ENCODE peak calls at places on chromosome 16, in five cellular contexts. Q is K562, E is HCT116, A is HepG2, J is SK-N-SH. V is an unnamed sample.

GRCh38 chr16:69107311-69107962 is 2.0 kb downstream of the HAS3 start:
- DNase-seq in Q (no peak), E (no peak), A (no peak), J (peak), V (no peak)

GRCh38 chr16:57316390-57317017 is 32.0 kb upstream of the PLLP start:
- DNase-seq in Q (peak), E (peak), A (no peak), J (no peak), V (no peak)

GRCh38 chr16:8611886-8612595 is 9.5 kb upstream of the METTL22 start:
- DNase-seq in Q (no peak), E (no peak), A (no peak), J (no peak), V (no peak)

GRCh38 chr16:4612474-4612931 is 2.2 kb downstream of the UBALD1 start:
- DNase-seq in Q (no peak), E (no peak), A (no peak), J (peak), V (no peak)

GRCh38 chr16:5906351-5906750 is 808.8 kb upstream of the EEF2KMT start:
- DNase-seq in Q (no peak), E (no peak), A (no peak), J (no peak), V (no peak)

GRCh38 chr16:68372381-68372720 is 61.5 kb downstream of the PRMT7 start:
- DNase-seq in Q (no peak), E (no peak), A (no peak), J (no peak), V (no peak)

GRCh38 chr16:88951501-88951900 is 25.5 kb downstream of the CBFA2T3 start:
- DNase-seq in Q (peak), E (no peak), A (no peak), J (no peak), V (no peak)

GRCh38 chr16:77739493-77739892 is 17.2 kb downstream of the NUDT7 start:
- DNase-seq in Q (no peak), E (no peak), A (no peak), J (no peak), V (no peak)

GRCh38 chr16:22296225-22297113 is 740 bp upstream of the POLR3E start:
- DNase-seq in Q (peak), E (no peak), A (peak), J (no peak), V (peak)
- TF ChIP-seq ZBTB33 in Q (no peak), E (no peak), A (no peak), J (no peak), V (no peak)

GRCh38 chr16:81707411-81708321 is 71.4 kb upstream of the PLCG2 start:
- DNase-seq in Q (no peak), E (no peak), A (no peak), J (no peak), V (no peak)
- TF ChIP-seq ZBTB33 in Q (no peak), E (no peak), A (no peak), J (no peak), V (no peak)

GRCh38 chr16:66662445-66663194 is 33.9 kb downstream of the CMTM4 start:
- DNase-seq in Q (peak), E (peak), A (peak), J (peak), V (no peak)
- TF ChIP-seq ZBTB33 in Q (no peak), E (no peak), A (no peak), J (no peak), V (no peak)

DNA sequence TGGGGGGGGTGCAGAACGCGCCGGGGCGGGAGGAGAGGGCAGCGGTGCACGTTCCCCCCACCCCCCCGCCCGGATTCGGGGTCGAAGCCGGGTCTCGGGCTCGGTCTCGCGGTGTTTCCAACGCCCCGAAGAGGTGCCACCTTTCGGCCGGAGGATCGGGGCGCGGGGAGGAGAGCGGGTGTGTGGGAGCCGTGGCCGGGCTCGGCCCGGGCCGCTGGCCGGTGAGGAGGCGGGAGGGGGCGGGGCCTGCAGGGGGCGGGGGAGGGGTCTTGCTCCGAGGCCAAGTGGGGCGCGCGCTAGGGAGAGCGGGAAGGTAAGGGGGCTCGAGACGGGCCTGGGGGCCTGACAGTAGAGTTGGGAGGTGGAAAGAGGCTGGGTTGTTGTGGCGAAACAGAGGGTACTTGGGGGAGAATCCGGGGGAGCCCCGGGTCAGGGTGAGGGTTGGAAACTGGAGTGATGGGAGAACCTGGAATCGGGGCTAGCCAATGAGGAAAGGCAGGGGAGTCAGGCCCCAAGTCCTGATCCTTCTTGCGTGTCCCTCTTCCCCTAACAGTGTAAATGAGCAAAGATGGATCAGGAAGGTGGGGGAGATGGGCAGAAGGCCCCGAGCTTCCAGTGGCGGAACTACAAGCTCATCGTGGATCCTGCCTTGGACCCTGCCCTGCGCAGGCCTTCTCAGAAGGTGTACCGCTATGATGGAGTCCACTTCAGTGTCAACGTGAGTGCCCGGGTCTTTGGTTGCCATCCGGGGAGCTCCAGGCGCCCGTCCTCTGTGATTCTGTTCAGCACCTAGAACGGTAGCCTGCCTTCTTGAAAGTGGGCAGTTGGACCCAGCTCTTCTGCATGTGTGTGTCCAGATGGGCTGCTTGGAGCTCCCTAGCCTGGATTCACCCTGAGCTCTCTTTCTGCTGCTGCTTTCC is 870 bp downstream of the SETD1A start:
- DNase-seq in Q (peak), E (peak), A (peak), J (peak), V (no peak)
- TF ChIP-seq ZBTB33 in Q (no peak), E (no peak), A (no peak), J (peak), V (no peak)

GRCh38 chr16:54712866-54713265 is 217.8 kb upstream of the IRX5 start:
- DNase-seq in Q (no peak), E (no peak), A (no peak), J (no peak), V (no peak)
- TF ChIP-seq ZBTB33 in Q (no peak), E (no peak), A (no peak), J (no peak), V (no peak)

DNA sequence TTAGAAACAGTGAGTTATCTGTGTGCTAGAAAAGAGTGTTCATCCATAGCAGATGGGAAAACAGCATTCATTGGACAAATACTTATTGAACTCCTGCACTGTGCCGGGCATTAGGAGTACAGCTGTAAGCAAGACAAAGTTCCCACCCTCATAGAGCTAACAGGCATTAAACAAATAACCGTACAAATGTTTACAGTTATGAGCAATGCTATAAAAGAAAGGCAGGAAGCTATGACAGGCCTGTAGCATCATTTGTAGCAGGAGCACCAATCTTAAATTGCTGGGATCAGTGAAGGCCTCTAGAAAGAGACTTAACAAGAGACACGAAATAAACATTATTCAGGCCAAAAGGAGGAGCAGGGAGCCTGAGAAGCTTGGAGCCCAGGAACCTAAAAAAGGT is 15.6 kb downstream of the SDR42E1 start:
- DNase-seq in Q (no peak), E (no peak), A (no peak), J (no peak), V (no peak)
- TF ChIP-seq ZBTB33 in Q (no peak), E (no peak), A (no peak), J (no peak), V (no peak)

DNA sequence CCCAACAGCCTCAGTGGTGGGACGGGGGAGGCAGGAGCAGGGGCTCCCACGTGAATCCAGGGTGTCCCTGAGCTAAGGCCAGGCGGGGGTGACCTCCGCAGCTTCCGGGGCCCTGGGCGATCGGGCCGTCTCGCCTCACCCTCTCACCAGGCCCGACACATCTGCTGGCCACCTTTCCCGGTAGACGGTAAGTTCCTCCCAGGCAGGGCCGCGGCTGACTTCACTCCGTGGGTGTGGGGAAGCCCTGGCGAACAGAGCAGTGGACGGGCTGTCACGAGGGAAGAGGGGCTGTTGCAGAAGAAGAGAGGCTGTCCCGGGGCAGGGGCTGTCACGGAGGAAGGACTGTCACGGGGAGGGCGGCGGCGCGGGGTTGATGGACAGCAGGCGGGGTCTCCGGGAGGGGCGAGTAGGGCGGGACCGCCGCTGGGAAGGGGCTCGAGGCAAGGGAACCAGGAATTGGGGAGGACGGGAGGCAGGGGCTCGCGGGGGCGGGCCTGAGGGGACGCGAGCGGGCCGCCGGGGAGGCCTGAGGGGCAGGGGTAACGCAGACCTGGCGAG is 498 bp downstream of the PKMYT1 start:
- DNase-seq in Q (peak), E (no peak), A (no peak), J (peak), V (no peak)
- TF ChIP-seq ZBTB33 in Q (no peak), E (no peak), A (no peak), J (no peak), V (no peak)

DNA sequence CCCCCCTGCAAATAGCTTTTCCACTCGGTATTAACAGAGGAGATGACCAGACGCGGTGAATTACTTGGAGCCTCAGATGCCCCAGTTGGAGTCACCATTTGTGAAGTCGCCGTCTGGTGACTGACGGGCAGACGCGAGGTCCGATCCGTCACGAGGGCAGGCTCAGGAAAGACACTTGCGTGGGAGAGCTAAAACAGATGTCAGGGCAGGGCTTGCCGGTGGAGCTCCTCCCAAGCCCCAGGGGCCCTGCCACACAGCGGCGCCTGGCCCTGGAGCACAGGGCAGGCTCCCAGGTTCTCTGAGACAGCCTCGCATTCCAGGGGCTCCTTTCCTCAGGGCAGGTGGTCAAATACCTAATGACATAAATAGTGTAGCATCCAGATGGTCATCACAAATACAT is 348.3 kb downstream of the C16orf95 start:
- DNase-seq in Q (peak), E (no peak), A (no peak), J (no peak), V (no peak)
- TF ChIP-seq ZBTB33 in Q (no peak), E (no peak), A (no peak), J (no peak), V (no peak)

V was measured in GM12878.